ENCODE peak calls at places on chromosome 12, in ten cellular contexts. One of them, this sample, is unnamed.

GRCh38 chr12:105843989-105844768 is 294.6 kb downstream of the NUAK1 start:
- DNase-seq in central memory CD4-positive, alpha-beta T cell: no peak
- DNase-seq in HEK293T: no peak
- DNase-seq in AG09309: peak; percentile 37
- DNase-seq in left lobe of liver: no peak
- DNase-seq in iPS DF 6.9: no peak
- DNase-seq in astrocyte of the spinal cord: peak; percentile 15
- DNase-seq in NAMALWA: no peak
- DNase-seq in Panc1: no peak
- DNase-seq in fibroblast of pulmonary artery: no peak
- DNase-seq in this sample: peak; percentile 34

GRCh38 chr12:111010061-111010460 is 89.7 kb upstream of the MYL2 start:
- DNase-seq in central memory CD4-positive, alpha-beta T cell: no peak
- DNase-seq in HEK293T: no peak
- DNase-seq in AG09309: no peak
- DNase-seq in left lobe of liver: no peak
- DNase-seq in iPS DF 6.9: no peak
- DNase-seq in astrocyte of the spinal cord: no peak
- DNase-seq in NAMALWA: no peak
- DNase-seq in Panc1: no peak
- DNase-seq in fibroblast of pulmonary artery: peak; percentile 36
- DNase-seq in this sample: no peak

GRCh38 chr12:6603095-6603567 is 4.0 kb downstream of the CHD4 start:
- DNase-seq in central memory CD4-positive, alpha-beta T cell: peak; percentile 49
- DNase-seq in HEK293T: no peak
- DNase-seq in AG09309: no peak
- DNase-seq in left lobe of liver: no peak
- DNase-seq in iPS DF 6.9: no peak
- DNase-seq in astrocyte of the spinal cord: peak; percentile 20
- DNase-seq in NAMALWA: no peak
- DNase-seq in Panc1: no peak
- DNase-seq in fibroblast of pulmonary artery: peak; percentile 48
- DNase-seq in this sample: peak; percentile 39

GRCh38 chr12:7460375-7461259 is 16.7 kb upstream of the CD163L1 start:
- DNase-seq in central memory CD4-positive, alpha-beta T cell: peak; percentile 29
- DNase-seq in HEK293T: peak; percentile 45
- DNase-seq in AG09309: no peak
- DNase-seq in left lobe of liver: no peak
- DNase-seq in iPS DF 6.9: peak; percentile 43
- DNase-seq in astrocyte of the spinal cord: peak; percentile 61
- DNase-seq in NAMALWA: peak; percentile 78
- DNase-seq in Panc1: peak; percentile 42
- DNase-seq in fibroblast of pulmonary artery: peak; percentile 68
- DNase-seq in this sample: peak; percentile 37

GRCh38 chr12:120844768-120845449 is 59.2 kb downstream of the SPPL3 start:
- DNase-seq in central memory CD4-positive, alpha-beta T cell: no peak
- DNase-seq in HEK293T: no peak
- DNase-seq in AG09309: no peak
- DNase-seq in left lobe of liver: no peak
- DNase-seq in iPS DF 6.9: no peak
- DNase-seq in astrocyte of the spinal cord: no peak
- DNase-seq in NAMALWA: no peak
- DNase-seq in Panc1: no peak
- DNase-seq in fibroblast of pulmonary artery: no peak
- DNase-seq in this sample: peak; percentile 39

GRCh38 chr12:98733667-98734350 is 88.7 kb downstream of the APAF1 start:
- DNase-seq in central memory CD4-positive, alpha-beta T cell: no peak
- DNase-seq in HEK293T: no peak
- DNase-seq in AG09309: no peak
- DNase-seq in left lobe of liver: no peak
- DNase-seq in iPS DF 6.9: no peak
- DNase-seq in astrocyte of the spinal cord: no peak
- DNase-seq in NAMALWA: no peak
- DNase-seq in Panc1: no peak
- DNase-seq in fibroblast of pulmonary artery: no peak
- DNase-seq in this sample: no peak

GRCh38 chr12:124419292-124420040 is 124.6 kb downstream of the RFLNA start:
- DNase-seq in central memory CD4-positive, alpha-beta T cell: no peak
- DNase-seq in HEK293T: no peak
- DNase-seq in AG09309: no peak
- DNase-seq in left lobe of liver: no peak
- DNase-seq in iPS DF 6.9: no peak
- DNase-seq in astrocyte of the spinal cord: peak; percentile 75
- DNase-seq in NAMALWA: peak; percentile 30
- DNase-seq in Panc1: no peak
- DNase-seq in fibroblast of pulmonary artery: no peak
- DNase-seq in this sample: no peak

GRCh38 chr12:106914796-106915634 is 40.7 kb upstream of the TMEM263 start:
- DNase-seq in central memory CD4-positive, alpha-beta T cell: no peak
- DNase-seq in HEK293T: no peak
- DNase-seq in AG09309: no peak
- DNase-seq in left lobe of liver: no peak
- DNase-seq in iPS DF 6.9: no peak
- DNase-seq in astrocyte of the spinal cord: no peak
- DNase-seq in NAMALWA: no peak
- DNase-seq in Panc1: no peak
- DNase-seq in fibroblast of pulmonary artery: no peak
- DNase-seq in this sample: no peak

GRCh38 chr12:90102957-90103652 is 394.5 kb upstream of the ATP2B1 start:
- DNase-seq in central memory CD4-positive, alpha-beta T cell: peak; percentile 25
- DNase-seq in HEK293T: peak; percentile 43
- DNase-seq in AG09309: no peak
- DNase-seq in left lobe of liver: no peak
- DNase-seq in iPS DF 6.9: peak; percentile 13
- DNase-seq in astrocyte of the spinal cord: peak; percentile 55
- DNase-seq in NAMALWA: peak; percentile 70
- DNase-seq in Panc1: no peak
- DNase-seq in fibroblast of pulmonary artery: peak; percentile 67
- DNase-seq in this sample: peak; percentile 46

GRCh38 chr12:30813741-30814687 is 59.3 kb upstream of the CAPRIN2 start:
- DNase-seq in central memory CD4-positive, alpha-beta T cell: no peak
- DNase-seq in HEK293T: no peak
- DNase-seq in AG09309: no peak
- DNase-seq in left lobe of liver: peak; percentile 5
- DNase-seq in iPS DF 6.9: no peak
- DNase-seq in astrocyte of the spinal cord: no peak
- DNase-seq in NAMALWA: no peak
- DNase-seq in Panc1: no peak
- DNase-seq in fibroblast of pulmonary artery: peak; percentile 73
- DNase-seq in this sample: no peak

GRCh38 chr12:12975322-12976077 is 23.5 kb upstream of the GPRC5D start:
- DNase-seq in central memory CD4-positive, alpha-beta T cell: no peak
- DNase-seq in HEK293T: no peak
- DNase-seq in AG09309: no peak
- DNase-seq in left lobe of liver: no peak
- DNase-seq in iPS DF 6.9: no peak
- DNase-seq in astrocyte of the spinal cord: peak; percentile 62
- DNase-seq in NAMALWA: peak; percentile 39
- DNase-seq in Panc1: no peak
- DNase-seq in fibroblast of pulmonary artery: peak; percentile 59
- DNase-seq in this sample: peak; percentile 81

GRCh38 chr12:52720487-52720886 is 17.2 kb upstream of the KRT77 start:
- DNase-seq in central memory CD4-positive, alpha-beta T cell: no peak
- DNase-seq in HEK293T: no peak
- DNase-seq in AG09309: no peak
- DNase-seq in left lobe of liver: no peak
- DNase-seq in iPS DF 6.9: no peak
- DNase-seq in astrocyte of the spinal cord: no peak
- DNase-seq in NAMALWA: no peak
- DNase-seq in Panc1: no peak
- DNase-seq in fibroblast of pulmonary artery: no peak
- DNase-seq in this sample: no peak

GRCh38 chr12:123270380-123271181 is 1.1 kb downstream of the CDK2AP1 start:
- DNase-seq in central memory CD4-positive, alpha-beta T cell: no peak
- DNase-seq in HEK293T: peak; percentile 22
- DNase-seq in AG09309: peak; percentile 7
- DNase-seq in left lobe of liver: no peak
- DNase-seq in iPS DF 6.9: no peak
- DNase-seq in astrocyte of the spinal cord: no peak
- DNase-seq in NAMALWA: no peak
- DNase-seq in Panc1: no peak
- DNase-seq in fibroblast of pulmonary artery: peak; percentile 24
- DNase-seq in this sample: no peak

GRCh38 chr12:92055877-92056276 is 89.8 kb downstream of the BTG1 start:
- DNase-seq in central memory CD4-positive, alpha-beta T cell: peak; percentile 69
- DNase-seq in HEK293T: no peak
- DNase-seq in AG09309: no peak
- DNase-seq in left lobe of liver: no peak
- DNase-seq in iPS DF 6.9: no peak
- DNase-seq in astrocyte of the spinal cord: no peak
- DNase-seq in NAMALWA: no peak
- DNase-seq in Panc1: no peak
- DNase-seq in fibroblast of pulmonary artery: no peak
- DNase-seq in this sample: no peak

GRCh38 chr12:79681008-79681590 is 9.7 kb downstream of the PAWR start:
- DNase-seq in central memory CD4-positive, alpha-beta T cell: no peak
- DNase-seq in HEK293T: no peak
- DNase-seq in AG09309: no peak
- DNase-seq in left lobe of liver: no peak
- DNase-seq in iPS DF 6.9: no peak
- DNase-seq in astrocyte of the spinal cord: peak; percentile 71
- DNase-seq in NAMALWA: no peak
- DNase-seq in Panc1: no peak
- DNase-seq in fibroblast of pulmonary artery: peak; percentile 54
- DNase-seq in this sample: no peak

GRCh38 chr12:30996752-30997151 is 70.2 kb downstream of the TSPAN11 start:
- DNase-seq in central memory CD4-positive, alpha-beta T cell: no peak
- DNase-seq in HEK293T: no peak
- DNase-seq in AG09309: no peak
- DNase-seq in left lobe of liver: no peak
- DNase-seq in iPS DF 6.9: no peak
- DNase-seq in astrocyte of the spinal cord: no peak
- DNase-seq in NAMALWA: no peak
- DNase-seq in Panc1: no peak
- DNase-seq in fibroblast of pulmonary artery: no peak
- DNase-seq in this sample: no peak

GRCh38 chr12:1800646-1801284 is 19.6 kb upstream of the LRTM2 start:
- DNase-seq in central memory CD4-positive, alpha-beta T cell: no peak
- DNase-seq in HEK293T: peak; percentile 62
- DNase-seq in AG09309: no peak
- DNase-seq in left lobe of liver: peak; percentile 60
- DNase-seq in iPS DF 6.9: peak; percentile 35
- DNase-seq in astrocyte of the spinal cord: no peak
- DNase-seq in NAMALWA: peak; percentile 68
- DNase-seq in Panc1: no peak
- DNase-seq in fibroblast of pulmonary artery: no peak
- DNase-seq in this sample: no peak

GRCh38 chr12:76878899-76879709 is at the start of gene CSRP2:
- DNase-seq in central memory CD4-positive, alpha-beta T cell: peak; percentile 28
- DNase-seq in HEK293T: peak; percentile 89
- DNase-seq in AG09309: no peak
- DNase-seq in left lobe of liver: peak; percentile 96
- DNase-seq in iPS DF 6.9: peak; percentile 76
- DNase-seq in astrocyte of the spinal cord: peak; percentile 91
- DNase-seq in NAMALWA: peak; percentile 54
- DNase-seq in Panc1: peak; percentile 13
- DNase-seq in fibroblast of pulmonary artery: peak; percentile 78
- DNase-seq in this sample: peak; percentile 83

GRCh38 chr12:109497675-109498074 is 20.2 kb downstream of the UBE3B start:
- DNase-seq in central memory CD4-positive, alpha-beta T cell: no peak
- DNase-seq in HEK293T: no peak
- DNase-seq in AG09309: no peak
- DNase-seq in left lobe of liver: no peak
- DNase-seq in iPS DF 6.9: no peak
- DNase-seq in astrocyte of the spinal cord: peak; percentile 73
- DNase-seq in NAMALWA: no peak
- DNase-seq in Panc1: no peak
- DNase-seq in fibroblast of pulmonary artery: peak; percentile 11
- DNase-seq in this sample: no peak

GRCh38 chr12:26813812-26814211 is 19.2 kb downstream of the ITPR2 start:
- DNase-seq in central memory CD4-positive, alpha-beta T cell: no peak
- DNase-seq in HEK293T: no peak
- DNase-seq in AG09309: no peak
- DNase-seq in left lobe of liver: no peak
- DNase-seq in iPS DF 6.9: no peak
- DNase-seq in astrocyte of the spinal cord: no peak
- DNase-seq in NAMALWA: no peak
- DNase-seq in Panc1: no peak
- DNase-seq in fibroblast of pulmonary artery: no peak
- DNase-seq in this sample: no peak

GRCh38 chr12:34402228-34402898 is 380.1 kb downstream of the ALG10 start:
- DNase-seq in central memory CD4-positive, alpha-beta T cell: no peak
- DNase-seq in HEK293T: peak; percentile 1
- DNase-seq in AG09309: no peak
- DNase-seq in left lobe of liver: peak; percentile 33
- DNase-seq in iPS DF 6.9: no peak
- DNase-seq in astrocyte of the spinal cord: no peak
- DNase-seq in NAMALWA: no peak
- DNase-seq in Panc1: no peak
- DNase-seq in fibroblast of pulmonary artery: no peak
- DNase-seq in this sample: peak; percentile 0

GRCh38 chr12:15603461-15604085 is 185.6 kb downstream of the EPS8 start:
- DNase-seq in central memory CD4-positive, alpha-beta T cell: no peak
- DNase-seq in HEK293T: no peak
- DNase-seq in AG09309: no peak
- DNase-seq in left lobe of liver: no peak
- DNase-seq in iPS DF 6.9: no peak
- DNase-seq in astrocyte of the spinal cord: no peak
- DNase-seq in NAMALWA: no peak
- DNase-seq in Panc1: no peak
- DNase-seq in fibroblast of pulmonary artery: no peak
- DNase-seq in this sample: no peak

GRCh38 chr12:77377622-77378021 is 312.3 kb upstream of the E2F7 start:
- DNase-seq in central memory CD4-positive, alpha-beta T cell: no peak
- DNase-seq in HEK293T: no peak
- DNase-seq in AG09309: no peak
- DNase-seq in left lobe of liver: no peak
- DNase-seq in iPS DF 6.9: no peak
- DNase-seq in astrocyte of the spinal cord: no peak
- DNase-seq in NAMALWA: no peak
- DNase-seq in Panc1: no peak
- DNase-seq in fibroblast of pulmonary artery: no peak
- DNase-seq in this sample: no peak

GRCh38 chr12:119486599-119487154 is 106.9 kb upstream of the TMEM233 start:
- DNase-seq in central memory CD4-positive, alpha-beta T cell: no peak
- DNase-seq in HEK293T: no peak
- DNase-seq in AG09309: no peak
- DNase-seq in left lobe of liver: no peak
- DNase-seq in iPS DF 6.9: no peak
- DNase-seq in astrocyte of the spinal cord: no peak
- DNase-seq in NAMALWA: no peak
- DNase-seq in Panc1: no peak
- DNase-seq in fibroblast of pulmonary artery: no peak
- DNase-seq in this sample: no peak

GRCh38 chr12:57966536-57966935 is 25.2 kb downstream of the ATP23 start:
- DNase-seq in central memory CD4-positive, alpha-beta T cell: no peak
- DNase-seq in HEK293T: no peak
- DNase-seq in AG09309: no peak
- DNase-seq in left lobe of liver: no peak
- DNase-seq in iPS DF 6.9: no peak
- DNase-seq in astrocyte of the spinal cord: no peak
- DNase-seq in NAMALWA: no peak
- DNase-seq in Panc1: no peak
- DNase-seq in fibroblast of pulmonary artery: no peak
- DNase-seq in this sample: no peak

GRCh38 chr12:67091678-67092077 is 177.5 kb upstream of the CAND1 start:
- DNase-seq in central memory CD4-positive, alpha-beta T cell: no peak
- DNase-seq in HEK293T: no peak
- DNase-seq in AG09309: no peak
- DNase-seq in left lobe of liver: no peak
- DNase-seq in iPS DF 6.9: no peak
- DNase-seq in astrocyte of the spinal cord: no peak
- DNase-seq in NAMALWA: no peak
- DNase-seq in Panc1: no peak
- DNase-seq in fibroblast of pulmonary artery: no peak
- DNase-seq in this sample: no peak

GRCh38 chr12:13100610-13100881 is 2.9 kb downstream of the GSG1 start:
- DNase-seq in central memory CD4-positive, alpha-beta T cell: no peak
- DNase-seq in HEK293T: no peak
- DNase-seq in AG09309: no peak
- DNase-seq in left lobe of liver: no peak
- DNase-seq in iPS DF 6.9: no peak
- DNase-seq in astrocyte of the spinal cord: no peak
- DNase-seq in NAMALWA: no peak
- DNase-seq in Panc1: no peak
- DNase-seq in fibroblast of pulmonary artery: no peak
- DNase-seq in this sample: no peak

GRCh38 chr12:121748571-121749265 is 36.2 kb downstream of the TMEM120B start:
- DNase-seq in central memory CD4-positive, alpha-beta T cell: peak; percentile 6
- DNase-seq in HEK293T: peak; percentile 28
- DNase-seq in AG09309: peak; percentile 27
- DNase-seq in left lobe of liver: no peak
- DNase-seq in iPS DF 6.9: no peak
- DNase-seq in astrocyte of the spinal cord: peak; percentile 89
- DNase-seq in NAMALWA: no peak
- DNase-seq in Panc1: peak; percentile 72
- DNase-seq in fibroblast of pulmonary artery: peak; percentile 91
- DNase-seq in this sample: no peak